ENCODE peak calls at places on chromosomes 1 and 21, in seven cellular contexts. Z, A, F, O, W, X and Q are unnamed samples.
A peak's percentile ranks its signal among the peaks of the same experiment; 100 is the strongest.

GRCh38 chr1:106621853-106622252 is 434.6 kb upstream of the PRMT6 start:
- DNase-seq in Z (no peak), A (no peak), F (no peak), O (no peak), W (no peak), X (no peak), Q (no peak)

GRCh38 chr1:195415584-195415983 is 1192.7 kb downstream of the KCNT2 start:
- DNase-seq in Z (no peak), A (no peak), F (no peak), O (no peak), W (no peak), X (no peak), Q (no peak)

GRCh38 chr1:56424744-56425493 is 154.4 kb downstream of the PLPP3 start:
- DNase-seq in Z (peak; percentile 73), A (peak; percentile 85), F (peak; percentile 57), O (no peak), W (no peak), X (peak; percentile 29), Q (peak; percentile 26)

GRCh38 chr1:20785907-20786309 is 1.2 kb downstream of the HP1BP3 start:
- DNase-seq in Z (no peak), A (no peak), F (no peak), O (no peak), W (no peak), X (no peak), Q (peak; percentile 36)

GRCh38 chr1:180539103-180539502 is 19.7 kb upstream of the OVAAL start:
- DNase-seq in Z (no peak), A (no peak), F (no peak), O (no peak), W (no peak), X (no peak), Q (no peak)

GRCh38 chr1:216475659-216476276 is 52.5 kb upstream of the USH2A start:
- DNase-seq in Z (no peak), A (no peak), F (no peak), O (no peak), W (no peak), X (no peak), Q (no peak)

GRCh38 chr1:239276051-239276450 is 110.3 kb upstream of the CHRM3 start:
- DNase-seq in Z (no peak), A (no peak), F (no peak), O (no peak), W (no peak), X (no peak), Q (no peak)

GRCh38 chr21:25772680-25773079 is 37.9 kb downstream of the GABPA start:
- DNase-seq in Z (no peak), A (no peak), F (no peak), O (no peak), W (no peak), X (no peak), Q (no peak)

GRCh38 chr1:20604678-20605077 is 15.8 kb downstream of the CDA start:
- DNase-seq in Z (no peak), A (no peak), F (no peak), O (no peak), W (peak; percentile 41), X (peak; percentile 28), Q (peak; percentile 53)

GRCh38 chr1:167593860-167594259 is 36.2 kb upstream of the RCSD1 start:
- DNase-seq in Z (no peak), A (no peak), F (no peak), O (no peak), W (no peak), X (no peak), Q (no peak)

GRCh38 chr21:29196021-29196663 is 65.7 kb downstream of the MAP3K7CL start:
- DNase-seq in Z (no peak), A (peak; percentile 5), F (peak; percentile 94), O (no peak), W (peak; percentile 51), X (peak; percentile 89), Q (peak; percentile 61)

GRCh38 chr1:200258447-200259375 is 151.1 kb downstream of the ZNF281 start:
- DNase-seq in Z (no peak), A (no peak), F (peak; percentile 33), O (no peak), W (no peak), X (peak; percentile 66), Q (peak; percentile 23)

GRCh38 chr21:42748620-42749176 is 95.3 kb downstream of the PDE9A start:
- DNase-seq in Z (no peak), A (no peak), F (no peak), O (no peak), W (no peak), X (no peak), Q (peak; percentile 52)

GRCh38 chr21:36654341-36654740 is 44.6 kb upstream of the SIM2 start:
- DNase-seq in Z (no peak), A (no peak), F (no peak), O (no peak), W (no peak), X (no peak), Q (no peak)

GRCh38 chr1:42674214-42674613 is 8.0 kb upstream of the YBX1 start:
- DNase-seq in Z (no peak), A (no peak), F (peak; percentile 24), O (no peak), W (no peak), X (no peak), Q (no peak)
- H3K27ac ChIP-seq in Z (peak overlapping the region; percentile 86), A (peak overlapping the region; percentile 89), F (no peak overlapping the region), O (no peak overlapping the region), W (no peak overlapping the region), X (no peak overlapping the region), Q (no peak overlapping the region)

DNA sequence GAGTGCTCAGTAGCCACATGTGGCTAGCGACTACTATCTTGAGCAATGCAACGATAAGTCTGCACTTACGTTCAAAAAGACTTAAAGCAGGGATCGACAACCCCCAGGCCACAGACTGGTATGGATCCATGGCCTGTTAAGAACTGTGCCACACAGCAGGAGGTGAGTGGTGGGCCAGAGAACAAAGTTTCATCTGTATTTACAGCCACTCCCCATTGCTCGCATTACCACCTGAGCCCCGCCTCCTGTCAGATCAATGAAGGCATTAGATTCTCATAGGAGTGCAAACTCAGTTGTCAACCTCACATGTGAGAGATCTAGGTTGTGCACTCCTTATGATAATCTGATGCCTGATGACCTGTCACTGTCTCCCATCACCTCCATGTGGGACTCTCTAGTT is 103.6 kb upstream of the ZRANB2 start:
- DNase-seq in Z (no peak), A (no peak), F (no peak), O (no peak), W (no peak), X (no peak), Q (no peak)
- H3K9me3 ChIP-seq in Z (peaks cover 4% of the 10 kb centered on the region), A (no peaks in the 10 kb centered on the region), F (no peaks in the 10 kb centered on the region), O (no peaks in the 10 kb centered on the region), W (no peaks in the 10 kb centered on the region), X (no peaks in the 10 kb centered on the region), Q (peaks cover 2% of the 10 kb centered on the region)

DNA sequence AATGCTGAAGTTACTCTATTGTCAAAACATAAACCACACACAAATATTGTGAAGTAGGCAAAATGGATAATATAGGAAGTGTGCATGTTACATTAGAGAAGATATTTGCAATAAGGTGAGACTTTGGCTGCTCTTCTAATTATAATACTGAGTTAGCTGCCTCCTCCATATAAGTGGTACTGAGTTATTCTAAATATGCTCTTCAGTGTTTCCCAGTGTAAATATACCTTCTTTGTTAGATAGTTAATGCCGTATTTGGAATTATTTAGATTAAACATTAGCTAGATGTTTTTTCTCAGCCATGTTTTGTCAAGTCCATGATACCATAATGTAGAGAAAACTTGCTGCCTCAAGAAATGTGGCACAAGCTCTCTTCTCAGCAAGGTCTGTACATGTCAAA is 186.4 kb downstream of the PTPRC start:
- DNase-seq in Z (no peak), A (no peak), F (no peak), O (no peak), W (no peak), X (no peak), Q (no peak)
- H3K4me3 ChIP-seq in Z (no peak overlapping the region), A (no peak overlapping the region), F (no peak overlapping the region), O (no peak overlapping the region), W (no peak overlapping the region), X (no peak overlapping the region), Q (no peak overlapping the region)

GRCh38 chr1:158414651-158415345 is 11.2 kb downstream of the OR10K2 start:
- DNase-seq in Z (no peak), A (no peak), F (no peak), O (no peak), W (no peak), X (no peak), Q (no peak)

GRCh38 chr1:158422215-158422614 is 3.8 kb downstream of the OR10K2 start:
- DNase-seq in Z (no peak), A (no peak), F (no peak), O (no peak), W (no peak), X (no peak), Q (no peak)

DNA sequence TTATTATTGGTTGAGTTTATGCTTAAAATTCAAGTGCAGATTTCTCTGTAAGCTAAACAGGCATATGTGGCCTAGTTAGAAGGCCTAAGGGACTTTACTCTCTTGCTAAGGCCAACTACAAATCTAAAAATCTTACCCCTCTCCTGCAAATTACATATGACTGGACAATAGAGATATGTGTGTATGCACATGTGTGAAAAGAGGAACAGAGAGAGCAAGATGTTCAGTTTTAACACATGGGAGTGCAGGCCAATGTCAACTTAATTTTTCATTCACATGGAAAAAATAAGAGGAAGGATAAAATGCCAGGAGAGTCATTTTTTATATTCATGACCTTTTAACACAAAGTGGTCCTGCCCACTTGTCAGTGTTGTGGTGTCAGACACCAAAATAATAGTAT is 8.5 kb downstream of the OR10K2 start:
- DNase-seq in Z (no peak), A (no peak), F (no peak), O (no peak), W (no peak), X (no peak), Q (no peak)
- H3K27ac ChIP-seq in Z (no peak overlapping the region), A (no peak overlapping the region), F (no peak overlapping the region), O (no peak overlapping the region), W (no peak overlapping the region), X (no peak overlapping the region), Q (no peak overlapping the region)

GRCh38 chr1:246989901-246990300 is 18.0 kb downstream of the ZNF695 start:
- DNase-seq in Z (no peak), A (no peak), F (no peak), O (no peak), W (no peak), X (no peak), Q (no peak)
- H3K9me3 ChIP-seq in Z (peaks cover 99% of the 10 kb centered on the region), A (no peaks in the 10 kb centered on the region), F (peaks cover 8% of the 10 kb centered on the region), O (peaks cover 20% of the 10 kb centered on the region), W (peaks cover 69% of the 10 kb centered on the region), X (peaks cover 66% of the 10 kb centered on the region), Q (peaks cover 3% of the 10 kb centered on the region)

GRCh38 chr1:108617724-108618056 is 43.2 kb downstream of the HENMT1 start:
- DNase-seq in Z (no peak), A (no peak), F (no peak), O (no peak), W (no peak), X (no peak), Q (no peak)
- H3K4me3 ChIP-seq in Z (no peak overlapping the region), A (no peak overlapping the region), F (no peak overlapping the region), O (no peak overlapping the region), W (no peak overlapping the region), X (no peak overlapping the region), Q (no peak overlapping the region)